ENCODE peak calls at places on chromosomes 6 and 20, in six cellular contexts. One of them, this sample, is unnamed.

GRCh38 chr6:26251354-26252081 is 113.5 kb upstream of the BTN3A2 start:
- DNase-seq in mesendoderm: peak; percentile 98
- DNase-seq in A549: no peak
- DNase-seq in ovary: no peak
- DNase-seq in aorta: peak; percentile 75
- DNase-seq in PC-9: no peak
- DNase-seq in this sample: peak; percentile 70

GRCh38 chr6:37011656-37012378 is 6.4 kb downstream of the FGD2 start:
- DNase-seq in mesendoderm: no peak
- DNase-seq in A549: no peak
- DNase-seq in ovary: no peak
- DNase-seq in aorta: peak; percentile 40
- DNase-seq in PC-9: no peak
- DNase-seq in this sample: no peak

GRCh38 chr6:159085396-159085895 is 40.7 kb upstream of the TAGAP start:
- DNase-seq in mesendoderm: no peak
- DNase-seq in A549: no peak
- DNase-seq in ovary: no peak
- DNase-seq in aorta: no peak
- DNase-seq in PC-9: no peak
- DNase-seq in this sample: no peak

GRCh38 chr20:32893878-32894483 is 35.3 kb downstream of the EFCAB8 start:
- DNase-seq in mesendoderm: peak; percentile 68
- DNase-seq in A549: peak; percentile 41
- DNase-seq in ovary: no peak
- DNase-seq in aorta: no peak
- DNase-seq in PC-9: peak; percentile 20
- DNase-seq in this sample: no peak

GRCh38 chr6:26414281-26414680 is 12.2 kb downstream of the BTN3A1 start:
- DNase-seq in mesendoderm: no peak
- DNase-seq in A549: no peak
- DNase-seq in ovary: no peak
- DNase-seq in aorta: no peak
- DNase-seq in PC-9: no peak
- DNase-seq in this sample: no peak

GRCh38 chr6:145214570-145214969 is 520.8 kb downstream of the EPM2A start:
- DNase-seq in mesendoderm: peak; percentile 37
- DNase-seq in A549: no peak
- DNase-seq in ovary: no peak
- DNase-seq in aorta: no peak
- DNase-seq in PC-9: no peak
- DNase-seq in this sample: no peak

GRCh38 chr6:12602951-12603710 is 113.4 kb upstream of the PHACTR1 start:
- DNase-seq in mesendoderm: peak; percentile 66
- DNase-seq in A549: peak; percentile 19
- DNase-seq in ovary: no peak
- DNase-seq in aorta: peak; percentile 51
- DNase-seq in PC-9: peak; percentile 22
- DNase-seq in this sample: no peak

GRCh38 chr6:42030585-42031506 is 19.5 kb upstream of the TAF8 start:
- DNase-seq in mesendoderm: peak; percentile 83
- DNase-seq in A549: no peak
- DNase-seq in ovary: peak; percentile 58
- DNase-seq in aorta: no peak
- DNase-seq in PC-9: peak; percentile 71
- DNase-seq in this sample: no peak

DNA sequence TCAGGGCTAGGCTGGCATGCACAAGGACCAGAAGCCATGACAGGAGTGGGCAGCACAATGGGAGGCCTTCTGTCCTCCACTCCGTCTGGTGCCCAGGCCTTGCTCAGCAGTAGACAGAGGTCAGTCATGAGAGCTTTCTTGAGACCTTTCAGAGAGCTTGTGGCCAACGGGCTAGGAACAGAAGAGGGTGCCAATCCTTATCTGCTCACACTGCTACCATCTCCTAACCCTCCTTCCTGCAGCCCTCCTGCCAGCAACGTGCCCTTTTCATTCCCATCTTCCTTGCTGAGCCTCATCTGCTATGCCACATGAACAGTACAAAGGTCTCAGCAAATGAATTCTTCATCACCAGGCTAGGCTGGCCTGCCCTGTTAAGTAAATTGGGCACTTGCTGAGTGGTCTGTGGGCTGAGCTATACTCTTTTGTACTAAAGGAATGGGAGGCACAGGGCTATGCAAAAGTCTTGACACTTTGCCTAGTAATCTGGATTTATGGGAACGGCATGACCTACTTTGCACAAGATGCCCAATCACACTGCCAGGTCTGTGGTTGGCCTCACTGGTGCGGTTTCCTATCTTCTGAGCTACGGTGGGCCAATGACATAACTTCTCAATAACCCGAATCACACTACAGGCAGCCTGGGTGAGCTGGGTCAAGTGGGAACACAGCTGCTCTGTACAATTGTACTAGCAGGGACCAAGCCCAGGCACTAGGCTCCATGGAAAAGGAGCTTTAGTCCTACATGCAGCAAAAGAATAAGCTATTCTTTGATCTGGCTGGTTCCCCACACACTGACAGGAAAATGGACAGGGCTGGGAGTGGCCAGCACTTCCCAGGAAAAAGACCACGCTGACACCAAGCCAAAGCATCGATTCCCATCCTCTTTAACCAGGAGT is 47.8 kb downstream of the ELOVL5 start:
- DNase-seq in mesendoderm: no peak
- DNase-seq in A549: no peak
- DNase-seq in ovary: no peak
- DNase-seq in aorta: no peak
- DNase-seq in PC-9: no peak
- DNase-seq in this sample: no peak
- H3K4me1 ChIP-seq in mesendoderm: peaks cover 15% of the 10 kb centered on the region
- H3K4me1 ChIP-seq in A549: peaks cover 61% of the 10 kb centered on the region
- H3K4me1 ChIP-seq in ovary: peaks cover 11% of the 10 kb centered on the region
- H3K4me1 ChIP-seq in aorta: peaks cover 12% of the 10 kb centered on the region
- H3K4me1 ChIP-seq in PC-9: peaks cover 30% of the 10 kb centered on the region
- H3K4me1 ChIP-seq in this sample: peaks cover 35% of the 10 kb centered on the region

DNA sequence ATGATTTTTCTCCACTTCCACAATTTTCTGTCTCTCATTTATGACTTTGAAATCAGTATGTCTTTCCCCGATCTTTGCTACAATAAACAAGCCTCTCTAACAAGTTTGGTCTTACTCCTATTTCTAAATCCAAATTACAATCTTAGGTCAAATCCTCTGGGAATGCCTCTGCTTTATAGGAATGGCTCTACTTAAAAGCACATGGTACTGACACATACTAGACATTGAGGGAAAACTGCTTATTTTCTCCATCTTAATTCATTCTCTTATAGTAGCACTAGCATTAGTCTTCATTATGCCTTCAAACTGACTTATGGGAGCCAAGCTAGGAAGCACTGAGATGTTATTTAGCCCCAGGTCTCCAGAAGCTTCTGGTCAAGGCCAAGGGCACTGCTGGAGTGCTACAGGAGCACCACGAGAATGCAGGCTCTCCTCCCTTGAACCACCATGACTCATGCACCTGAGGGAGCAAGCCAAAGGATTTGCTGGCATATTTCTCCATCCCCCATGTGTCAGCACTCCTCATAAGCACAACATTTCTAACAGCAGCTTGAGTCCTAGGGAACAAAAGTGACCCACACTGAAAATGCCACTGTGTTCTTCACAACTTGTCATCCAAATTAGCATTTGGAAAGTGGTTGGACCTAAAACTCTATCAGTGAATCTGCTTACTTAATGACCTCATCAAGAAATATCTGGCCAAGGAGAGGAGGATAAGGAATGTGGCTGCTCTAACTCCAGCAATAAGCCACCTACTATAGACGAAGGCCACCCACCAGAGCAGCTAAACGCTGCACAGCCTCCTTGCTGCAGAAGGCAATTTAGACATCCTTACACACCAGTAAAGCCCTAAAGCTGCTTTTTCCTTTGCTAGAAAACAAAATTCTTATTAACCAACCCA is 156.8 kb upstream of the KCNQ5 start:
- DNase-seq in mesendoderm: peak; percentile 66
- DNase-seq in A549: no peak
- DNase-seq in ovary: no peak
- DNase-seq in aorta: peak; percentile 41
- DNase-seq in PC-9: peak; percentile 16
- DNase-seq in this sample: no peak
- H3K4me1 ChIP-seq in mesendoderm: peaks cover 4% of the 10 kb centered on the region
- H3K4me1 ChIP-seq in A549: peaks cover 4% of the 10 kb centered on the region
- H3K4me1 ChIP-seq in ovary: no peaks in the 10 kb centered on the region
- H3K4me1 ChIP-seq in aorta: no peaks in the 10 kb centered on the region
- H3K4me1 ChIP-seq in PC-9: no peaks in the 10 kb centered on the region
- H3K4me1 ChIP-seq in this sample: no peaks in the 10 kb centered on the region

GRCh38 chr20:58087567-58087858 is 140.9 kb downstream of the ANKRD60 start:
- DNase-seq in mesendoderm: no peak
- DNase-seq in A549: no peak
- DNase-seq in ovary: no peak
- DNase-seq in aorta: no peak
- DNase-seq in PC-9: no peak
- DNase-seq in this sample: no peak
- H3K4me1 ChIP-seq in mesendoderm: no peaks in the 10 kb centered on the region
- H3K4me1 ChIP-seq in A549: peaks cover 3% of the 10 kb centered on the region
- H3K4me1 ChIP-seq in ovary: no peaks in the 10 kb centered on the region
- H3K4me1 ChIP-seq in aorta: no peaks in the 10 kb centered on the region
- H3K4me1 ChIP-seq in PC-9: peaks cover 9% of the 10 kb centered on the region
- H3K4me1 ChIP-seq in this sample: no peaks in the 10 kb centered on the region

DNA sequence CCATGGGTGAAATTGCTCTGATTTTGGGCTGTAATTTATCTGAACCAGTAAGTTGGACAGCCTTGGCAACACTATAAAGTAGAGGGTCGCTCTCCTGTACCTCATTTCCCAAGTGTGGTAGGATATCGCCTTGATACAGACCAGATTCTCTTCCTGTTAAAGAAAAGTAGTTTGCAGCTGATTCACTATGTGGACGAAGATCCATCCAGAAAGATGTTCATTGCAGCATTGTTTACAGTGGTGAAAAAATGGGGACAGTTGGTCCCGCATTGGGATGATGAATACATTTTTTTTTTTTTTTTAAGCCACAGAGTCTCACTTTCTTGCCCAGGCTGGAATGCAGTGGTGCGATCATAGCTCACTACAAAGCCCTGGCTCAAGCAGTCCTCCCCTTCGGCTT is 74.3 kb downstream of the SLX4IP start:
- DNase-seq in mesendoderm: no peak
- DNase-seq in A549: no peak
- DNase-seq in ovary: no peak
- DNase-seq in aorta: no peak
- DNase-seq in PC-9: no peak
- DNase-seq in this sample: no peak
- H3K4me1 ChIP-seq in mesendoderm: peaks cover 11% of the 10 kb centered on the region
- H3K4me1 ChIP-seq in A549: peaks cover 82% of the 10 kb centered on the region
- H3K4me1 ChIP-seq in ovary: peaks cover 34% of the 10 kb centered on the region
- H3K4me1 ChIP-seq in aorta: peaks cover 5% of the 10 kb centered on the region
- H3K4me1 ChIP-seq in PC-9: peaks cover 17% of the 10 kb centered on the region
- H3K4me1 ChIP-seq in this sample: peaks cover 13% of the 10 kb centered on the region

GRCh38 chr20:46978871-46979536 is 84.4 kb downstream of the EYA2 start:
- DNase-seq in mesendoderm: no peak
- DNase-seq in A549: no peak
- DNase-seq in ovary: no peak
- DNase-seq in aorta: no peak
- DNase-seq in PC-9: no peak
- DNase-seq in this sample: no peak
- H3K4me1 ChIP-seq in mesendoderm: no peaks in the 10 kb centered on the region
- H3K4me1 ChIP-seq in A549: no peaks in the 10 kb centered on the region
- H3K4me1 ChIP-seq in ovary: no peaks in the 10 kb centered on the region
- H3K4me1 ChIP-seq in aorta: no peaks in the 10 kb centered on the region
- H3K4me1 ChIP-seq in PC-9: peaks cover 15% of the 10 kb centered on the region
- H3K4me1 ChIP-seq in this sample: no peaks in the 10 kb centered on the region

DNA sequence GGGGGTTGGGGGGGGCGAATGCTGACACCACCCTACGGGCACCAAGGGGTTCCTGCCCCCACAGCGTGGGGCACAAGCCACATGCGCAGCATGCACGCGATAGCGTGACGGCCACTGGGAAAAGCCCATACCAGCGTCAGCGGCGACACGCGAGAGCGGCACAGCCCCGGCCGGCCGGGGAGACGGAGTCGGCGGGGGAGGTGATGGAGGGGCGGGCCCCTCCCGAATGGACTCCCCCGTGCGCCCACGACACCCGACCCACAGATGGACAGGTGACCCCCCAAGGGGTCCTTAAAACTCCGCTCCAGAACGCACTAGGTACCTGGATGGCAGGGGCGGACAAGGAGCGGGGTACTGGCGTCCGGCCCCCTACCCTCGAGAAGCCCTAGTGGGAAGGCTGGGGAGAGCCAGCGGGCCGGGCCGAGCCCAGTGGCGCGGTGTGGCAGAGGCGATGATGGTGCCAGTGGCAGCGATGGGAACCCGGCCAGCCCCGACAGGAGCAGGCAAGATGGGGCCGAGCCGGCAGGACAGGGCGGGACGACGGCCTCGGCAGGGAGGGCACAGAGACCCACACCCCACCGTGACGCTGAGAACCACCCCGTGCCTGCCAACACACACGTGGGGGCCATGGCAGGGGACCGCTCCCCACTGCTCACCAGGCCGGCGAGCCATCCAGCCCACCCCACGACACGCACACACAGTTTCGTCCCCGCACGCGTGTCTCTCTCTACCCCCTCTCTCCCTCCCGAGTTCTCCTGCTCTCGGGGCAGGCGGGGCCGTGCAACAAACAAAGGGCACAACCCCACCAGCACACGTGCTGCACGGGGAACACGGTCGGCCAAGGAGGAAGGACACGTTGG is 1959.8 kb upstream of the DEFB115 start:
- DNase-seq in mesendoderm: no peak
- DNase-seq in A549: no peak
- DNase-seq in ovary: no peak
- DNase-seq in aorta: no peak
- DNase-seq in PC-9: no peak
- DNase-seq in this sample: no peak
- H3K4me1 ChIP-seq in mesendoderm: no peaks in the 10 kb centered on the region
- H3K4me1 ChIP-seq in A549: no peaks in the 10 kb centered on the region
- H3K4me1 ChIP-seq in ovary: no peaks in the 10 kb centered on the region
- H3K4me1 ChIP-seq in aorta: no peaks in the 10 kb centered on the region
- H3K4me1 ChIP-seq in PC-9: no peaks in the 10 kb centered on the region
- H3K4me1 ChIP-seq in this sample: no peaks in the 10 kb centered on the region

This sample was measured in naive thymus-derived CD4-positive, alpha-beta T cell.